ENCODE peak calls at places on chromosomes 7 and 10, in eight cellular contexts. One of them, this sample, is unnamed.
A peak's percentile ranks its signal among the peaks of the same experiment; 100 is the strongest.

GRCh38 chr7:78326870-78327269 is 528.3 kb downstream of the PHTF2 start:
- DNase-seq in cardiac muscle cell: no peak
- DNase-seq in HEK293T: no peak
- DNase-seq in B cell: no peak
- DNase-seq in AG08395: no peak
- DNase-seq in AG20443: peak; percentile 12
- DNase-seq in sciatic nerve: no peak
- DNase-seq in tibial artery: no peak
- DNase-seq in this sample: no peak

GRCh38 chr7:139328375-139328774 is 12.8 kb upstream of the FMC1 start:
- DNase-seq in cardiac muscle cell: no peak
- DNase-seq in HEK293T: no peak
- DNase-seq in B cell: no peak
- DNase-seq in AG08395: peak; percentile 89
- DNase-seq in AG20443: peak; percentile 83
- DNase-seq in sciatic nerve: no peak
- DNase-seq in tibial artery: no peak
- DNase-seq in this sample: no peak

GRCh38 chr7:83148776-83149175 is 13.9 kb downstream of the PCLO start:
- DNase-seq in cardiac muscle cell: no peak
- DNase-seq in HEK293T: no peak
- DNase-seq in B cell: no peak
- DNase-seq in AG08395: no peak
- DNase-seq in AG20443: no peak
- DNase-seq in sciatic nerve: no peak
- DNase-seq in tibial artery: no peak
- DNase-seq in this sample: no peak

GRCh38 chr10:17062493-17063487 is 66.8 kb downstream of the CUBN start:
- DNase-seq in cardiac muscle cell: no peak
- DNase-seq in HEK293T: no peak
- DNase-seq in B cell: no peak
- DNase-seq in AG08395: peak; percentile 83
- DNase-seq in AG20443: peak; percentile 78
- DNase-seq in sciatic nerve: no peak
- DNase-seq in tibial artery: peak; percentile 66
- DNase-seq in this sample: no peak

GRCh38 chr7:18151419-18151818 is 123.8 kb upstream of the PRPS1L1 start:
- DNase-seq in cardiac muscle cell: no peak
- DNase-seq in HEK293T: peak; percentile 7
- DNase-seq in B cell: no peak
- DNase-seq in AG08395: no peak
- DNase-seq in AG20443: no peak
- DNase-seq in sciatic nerve: no peak
- DNase-seq in tibial artery: no peak
- DNase-seq in this sample: no peak

GRCh38 chr10:91555455-91555854 is 77.4 kb downstream of the PPP1R3C start:
- DNase-seq in cardiac muscle cell: no peak
- DNase-seq in HEK293T: no peak
- DNase-seq in B cell: no peak
- DNase-seq in AG08395: no peak
- DNase-seq in AG20443: no peak
- DNase-seq in sciatic nerve: no peak
- DNase-seq in tibial artery: no peak
- DNase-seq in this sample: no peak

GRCh38 chr10:116271593-116272496 is 1.2 kb downstream of the GFRA1 start:
- DNase-seq in cardiac muscle cell: peak; percentile 39
- DNase-seq in HEK293T: peak; percentile 38
- DNase-seq in B cell: no peak
- DNase-seq in AG08395: peak; percentile 50
- DNase-seq in AG20443: peak; percentile 73
- DNase-seq in sciatic nerve: peak; percentile 69
- DNase-seq in tibial artery: peak; percentile 38
- DNase-seq in this sample: no peak

GRCh38 chr10:124403548-124403947 is 15.2 kb downstream of the OAT start:
- DNase-seq in cardiac muscle cell: peak; percentile 96
- DNase-seq in HEK293T: peak; percentile 78
- DNase-seq in B cell: peak; percentile 77
- DNase-seq in AG08395: peak; percentile 81
- DNase-seq in AG20443: peak; percentile 71
- DNase-seq in sciatic nerve: no peak
- DNase-seq in tibial artery: no peak
- DNase-seq in this sample: peak; percentile 46

GRCh38 chr10:89210794-89211425 is 3.8 kb upstream of the CH25H start:
- DNase-seq in cardiac muscle cell: no peak
- DNase-seq in HEK293T: no peak
- DNase-seq in B cell: no peak
- DNase-seq in AG08395: peak; percentile 7
- DNase-seq in AG20443: no peak
- DNase-seq in sciatic nerve: no peak
- DNase-seq in tibial artery: no peak
- DNase-seq in this sample: no peak

GRCh38 chr7:148230341-148230740 is 360.2 kb upstream of the C7orf33 start:
- DNase-seq in cardiac muscle cell: no peak
- DNase-seq in HEK293T: no peak
- DNase-seq in B cell: no peak
- DNase-seq in AG08395: no peak
- DNase-seq in AG20443: no peak
- DNase-seq in sciatic nerve: no peak
- DNase-seq in tibial artery: no peak
- DNase-seq in this sample: no peak

GRCh38 chr10:131065673-131066331 is 245.7 kb downstream of the TCERG1L start:
- DNase-seq in cardiac muscle cell: no peak
- DNase-seq in HEK293T: no peak
- DNase-seq in B cell: no peak
- DNase-seq in AG08395: no peak
- DNase-seq in AG20443: no peak
- DNase-seq in sciatic nerve: peak; percentile 27
- DNase-seq in tibial artery: peak; percentile 12
- DNase-seq in this sample: no peak

GRCh38 chr7:155848691-155849690 is 36.7 kb upstream of the SHH start:
- DNase-seq in cardiac muscle cell: no peak
- DNase-seq in HEK293T: no peak
- DNase-seq in B cell: no peak
- DNase-seq in AG08395: no peak
- DNase-seq in AG20443: no peak
- DNase-seq in sciatic nerve: peak; percentile 18
- DNase-seq in tibial artery: no peak
- DNase-seq in this sample: no peak

GRCh38 chr10:62715383-62715782 is 89.1 kb upstream of the ADO start:
- DNase-seq in cardiac muscle cell: no peak
- DNase-seq in HEK293T: no peak
- DNase-seq in B cell: no peak
- DNase-seq in AG08395: no peak
- DNase-seq in AG20443: no peak
- DNase-seq in sciatic nerve: no peak
- DNase-seq in tibial artery: no peak
- DNase-seq in this sample: no peak

GRCh38 chr7:107725138-107725740 is 18.7 kb upstream of the CBLL1 start:
- DNase-seq in cardiac muscle cell: peak; percentile 62
- DNase-seq in HEK293T: peak; percentile 25
- DNase-seq in B cell: peak; percentile 78
- DNase-seq in AG08395: peak; percentile 64
- DNase-seq in AG20443: peak; percentile 51
- DNase-seq in sciatic nerve: peak; percentile 62
- DNase-seq in tibial artery: peak; percentile 27
- DNase-seq in this sample: no peak

GRCh38 chr7:475951-476441 is 43.6 kb downstream of the PDGFA start:
- DNase-seq in cardiac muscle cell: no peak
- DNase-seq in HEK293T: no peak
- DNase-seq in B cell: no peak
- DNase-seq in AG08395: no peak
- DNase-seq in AG20443: no peak
- DNase-seq in sciatic nerve: peak; percentile 27
- DNase-seq in tibial artery: peak; percentile 15
- DNase-seq in this sample: no peak

GRCh38 chr7:28088032-28088431 is 92.6 kb downstream of the JAZF1 start:
- DNase-seq in cardiac muscle cell: no peak
- DNase-seq in HEK293T: no peak
- DNase-seq in B cell: no peak
- DNase-seq in AG08395: peak; percentile 32
- DNase-seq in AG20443: peak; percentile 46
- DNase-seq in sciatic nerve: no peak
- DNase-seq in tibial artery: no peak
- DNase-seq in this sample: no peak

GRCh38 chr7:71883415-71883814 is 528.7 kb downstream of the CALN1 start:
- DNase-seq in cardiac muscle cell: no peak
- DNase-seq in HEK293T: no peak
- DNase-seq in B cell: no peak
- DNase-seq in AG08395: no peak
- DNase-seq in AG20443: no peak
- DNase-seq in sciatic nerve: no peak
- DNase-seq in tibial artery: no peak
- DNase-seq in this sample: no peak

GRCh38 chr10:129743738-129744133 is 220.3 kb downstream of the EBF3 start:
- DNase-seq in cardiac muscle cell: no peak
- DNase-seq in HEK293T: no peak
- DNase-seq in B cell: no peak
- DNase-seq in AG08395: no peak
- DNase-seq in AG20443: no peak
- DNase-seq in sciatic nerve: no peak
- DNase-seq in tibial artery: no peak
- DNase-seq in this sample: no peak

GRCh38 chr10:96992721-96993120 is 160.6 kb downstream of the LCOR start:
- DNase-seq in cardiac muscle cell: no peak
- DNase-seq in HEK293T: no peak
- DNase-seq in B cell: no peak
- DNase-seq in AG08395: no peak
- DNase-seq in AG20443: no peak
- DNase-seq in sciatic nerve: no peak
- DNase-seq in tibial artery: no peak
- DNase-seq in this sample: no peak

GRCh38 chr10:108566216-108567107 is 1356.8 kb downstream of the XPNPEP1 start:
- DNase-seq in cardiac muscle cell: no peak
- DNase-seq in HEK293T: no peak
- DNase-seq in B cell: no peak
- DNase-seq in AG08395: no peak
- DNase-seq in AG20443: no peak
- DNase-seq in sciatic nerve: no peak
- DNase-seq in tibial artery: no peak
- DNase-seq in this sample: no peak

GRCh38 chr10:36188054-36188453 is 546.0 kb upstream of the FZD8 start:
- DNase-seq in cardiac muscle cell: no peak
- DNase-seq in HEK293T: no peak
- DNase-seq in B cell: no peak
- DNase-seq in AG08395: no peak
- DNase-seq in AG20443: peak; percentile 27
- DNase-seq in sciatic nerve: no peak
- DNase-seq in tibial artery: no peak
- DNase-seq in this sample: no peak

GRCh38 chr7:2776353-2776752 is 67.8 kb downstream of the GNA12 start:
- DNase-seq in cardiac muscle cell: no peak
- DNase-seq in HEK293T: no peak
- DNase-seq in B cell: no peak
- DNase-seq in AG08395: no peak
- DNase-seq in AG20443: no peak
- DNase-seq in sciatic nerve: no peak
- DNase-seq in tibial artery: no peak
- DNase-seq in this sample: no peak

GRCh38 chr10:93712593-93712992 is 10.2 kb upstream of the FRA10AC1 start:
- DNase-seq in cardiac muscle cell: no peak
- DNase-seq in HEK293T: no peak
- DNase-seq in B cell: no peak
- DNase-seq in AG08395: no peak
- DNase-seq in AG20443: no peak
- DNase-seq in sciatic nerve: no peak
- DNase-seq in tibial artery: no peak
- DNase-seq in this sample: no peak

GRCh38 chr10:101897633-101898032 is 54.0 kb upstream of the KCNIP2 start:
- DNase-seq in cardiac muscle cell: no peak
- DNase-seq in HEK293T: no peak
- DNase-seq in B cell: no peak
- DNase-seq in AG08395: no peak
- DNase-seq in AG20443: no peak
- DNase-seq in sciatic nerve: no peak
- DNase-seq in tibial artery: no peak
- DNase-seq in this sample: no peak

GRCh38 chr7:140475747-140476333 is 3.5 kb downstream of the MKRN1 start:
- DNase-seq in cardiac muscle cell: peak; percentile 64
- DNase-seq in HEK293T: peak; percentile 67
- DNase-seq in B cell: peak; percentile 63
- DNase-seq in AG08395: peak; percentile 55
- DNase-seq in AG20443: peak; percentile 39
- DNase-seq in sciatic nerve: no peak
- DNase-seq in tibial artery: no peak
- DNase-seq in this sample: no peak

GRCh38 chr10:16809074-16809718 is 8.0 kb downstream of the RSU1 start:
- DNase-seq in cardiac muscle cell: peak; percentile 28
- DNase-seq in HEK293T: peak; percentile 66
- DNase-seq in B cell: peak; percentile 43
- DNase-seq in AG08395: peak; percentile 57
- DNase-seq in AG20443: peak; percentile 64
- DNase-seq in sciatic nerve: no peak
- DNase-seq in tibial artery: no peak
- DNase-seq in this sample: no peak

GRCh38 chr10:117078168-117078837 is 59.8 kb downstream of the VAX1 start:
- DNase-seq in cardiac muscle cell: no peak
- DNase-seq in HEK293T: no peak
- DNase-seq in B cell: no peak
- DNase-seq in AG08395: no peak
- DNase-seq in AG20443: no peak
- DNase-seq in sciatic nerve: no peak
- DNase-seq in tibial artery: no peak
- DNase-seq in this sample: no peak

GRCh38 chr7:23373151-23374004 is 74.2 kb downstream of the MALSU1 start:
- DNase-seq in cardiac muscle cell: no peak
- DNase-seq in HEK293T: no peak
- DNase-seq in B cell: peak; percentile 70
- DNase-seq in AG08395: no peak
- DNase-seq in AG20443: no peak
- DNase-seq in sciatic nerve: no peak
- DNase-seq in tibial artery: no peak
- DNase-seq in this sample: peak; percentile 75

GRCh38 chr7:2701832-2702593 is 14.0 kb downstream of the AMZ1 start:
- DNase-seq in cardiac muscle cell: no peak
- DNase-seq in HEK293T: no peak
- DNase-seq in B cell: no peak
- DNase-seq in AG08395: peak; percentile 93
- DNase-seq in AG20443: peak; percentile 95
- DNase-seq in sciatic nerve: no peak
- DNase-seq in tibial artery: peak; percentile 85
- DNase-seq in this sample: no peak

GRCh38 chr10:19826712-19827111 is 10.5 kb downstream of the PLXDC2 start:
- DNase-seq in cardiac muscle cell: no peak
- DNase-seq in HEK293T: no peak
- DNase-seq in B cell: no peak
- DNase-seq in AG08395: no peak
- DNase-seq in AG20443: no peak
- DNase-seq in sciatic nerve: no peak
- DNase-seq in tibial artery: no peak
- DNase-seq in this sample: no peak

GRCh38 chr10:35132727-35133126 is 6.1 kb downstream of the CREM start:
- DNase-seq in cardiac muscle cell: no peak
- DNase-seq in HEK293T: no peak
- DNase-seq in B cell: no peak
- DNase-seq in AG08395: no peak
- DNase-seq in AG20443: no peak
- DNase-seq in sciatic nerve: no peak
- DNase-seq in tibial artery: no peak
- DNase-seq in this sample: no peak

This sample was measured in GM06990.